ENCODE peak calls at places on chromosome 17, in seven cellular contexts. K, O, W, Q, T, J and H are unnamed samples.

GRCh38 chr17:27526603-27527002 is 70.4 kb downstream of the KSR1 start:
- DNase-seq in K (no peak), O (peak), W (no peak), Q (no peak), T (peak), J (peak), H (peak)

GRCh38 chr17:51815097-51815496 is 343.4 kb downstream of the CA10 start:
- DNase-seq in K (no peak), O (no peak), W (no peak), Q (no peak), T (no peak), J (no peak), H (no peak)

GRCh38 chr17:56440391-56440790 is 153.1 kb upstream of the NOG start:
- DNase-seq in K (no peak), O (no peak), W (peak), Q (no peak), T (peak), J (no peak), H (no peak)

GRCh38 chr17:933168-934083 is 46.1 kb downstream of the NXN start:
- DNase-seq in K (peak), O (no peak), W (peak), Q (peak), T (peak), J (no peak), H (no peak)

GRCh38 chr17:44397479-44398440 is 8.3 kb upstream of the ITGA2B start:
- DNase-seq in K (no peak), O (no peak), W (no peak), Q (no peak), T (peak), J (no peak), H (no peak)

GRCh38 chr17:43755389-43755875 is 3.2 kb downstream of the SOST start:
- DNase-seq in K (no peak), O (no peak), W (no peak), Q (no peak), T (peak), J (no peak), H (peak)

GRCh38 chr17:79212150-79213087 is 137.8 kb downstream of the ENGASE start:
- DNase-seq in K (no peak), O (no peak), W (no peak), Q (no peak), T (no peak), J (no peak), H (no peak)

GRCh38 chr17:78174332-78174869 is 6.0 kb downstream of the SYNGR2 start:
- DNase-seq in K (no peak), O (peak), W (peak), Q (no peak), T (no peak), J (peak), H (no peak)

GRCh38 chr17:37438141-37438540 is 31.5 kb downstream of the TADA2A start:
- DNase-seq in K (no peak), O (no peak), W (no peak), Q (no peak), T (no peak), J (no peak), H (no peak)

GRCh38 chr17:4679652-4680051 is 24.3 kb downstream of the PELP1 start:
- DNase-seq in K (peak), O (no peak), W (peak), Q (peak), T (peak), J (no peak), H (no peak)

GRCh38 chr17:33369876-33370275 is 76.8 kb upstream of the ASIC2 start:
- DNase-seq in K (no peak), O (no peak), W (no peak), Q (no peak), T (no peak), J (no peak), H (no peak)

GRCh38 chr17:37702605-37703004 is 42.3 kb downstream of the HNF1B start:
- DNase-seq in K (peak), O (no peak), W (peak), Q (peak), T (peak), J (peak), H (no peak)

GRCh38 chr17:78387982-78388941 is 9.8 kb downstream of the PGS1 start:
- DNase-seq in K (no peak), O (peak), W (no peak), Q (no peak), T (peak), J (no peak), H (no peak)

GRCh38 chr17:81466564-81467472 is 45.8 kb downstream of the ACTG1 start:
- DNase-seq in K (no peak), O (no peak), W (no peak), Q (no peak), T (no peak), J (no peak), H (no peak)

GRCh38 chr17:31074772-31075538 is 19.8 kb upstream of the NF1 start:
- DNase-seq in K (no peak), O (no peak), W (peak), Q (peak), T (peak), J (no peak), H (no peak)

GRCh38 chr17:45020354-45021138 is 30.9 kb downstream of the DCAKD start:
- DNase-seq in K (no peak), O (peak), W (no peak), Q (no peak), T (peak), J (peak), H (peak)

GRCh38 chr17:7477392-7478275 is 1.8 kb downstream of the ZBTB4 start:
- DNase-seq in K (peak), O (peak), W (no peak), Q (no peak), T (peak), J (peak), H (no peak)

GRCh38 chr17:63120406-63120805 is 154.4 kb downstream of the TANC2 start:
- DNase-seq in K (no peak), O (no peak), W (peak), Q (no peak), T (peak), J (no peak), H (no peak)

GRCh38 chr17:57676543-57676942 is 68.6 kb downstream of the CCDC182 start:
- DNase-seq in K (no peak), O (no peak), W (no peak), Q (no peak), T (no peak), J (peak), H (no peak)

GRCh38 chr17:47970725-47971511 is at the start of gene CDK5RAP3:
- DNase-seq in K (peak), O (peak), W (peak), Q (peak), T (peak), J (peak), H (peak)

GRCh38 chr17:2697611-2698162 is 13.9 kb downstream of the CLUH start:
- DNase-seq in K (no peak), O (no peak), W (no peak), Q (no peak), T (no peak), J (no peak), H (peak)

GRCh38 chr17:4998027-4998665 is 396 bp downstream of the KIF1C start:
- DNase-seq in K (no peak), O (peak), W (no peak), Q (peak), T (peak), J (peak), H (no peak)

GRCh38 chr17:53191878-53192277 is 630.8 kb upstream of the KIF2B start:
- DNase-seq in K (no peak), O (no peak), W (no peak), Q (no peak), T (no peak), J (no peak), H (no peak)
- TF ChIP-seq CTCF in K (no peak), O (no peak), W (no peak), Q (no peak), T (no peak), J (no peak), H (no peak)

GRCh38 chr17:9006175-9006767 is 15.0 kb upstream of the NTN1 start:
- DNase-seq in K (no peak), O (no peak), W (no peak), Q (no peak), T (no peak), J (no peak), H (no peak)

GRCh38 chr17:9009737-9010136 is 11.6 kb upstream of the NTN1 start:
- DNase-seq in K (no peak), O (no peak), W (peak), Q (no peak), T (no peak), J (no peak), H (no peak)

GRCh38 chr17:9004961-9005285 is 16.4 kb upstream of the NTN1 start:
- DNase-seq in K (no peak), O (no peak), W (no peak), Q (no peak), T (no peak), J (no peak), H (no peak)

GRCh38 chr17:9009096-9009495 is 12.2 kb upstream of the NTN1 start:
- DNase-seq in K (no peak), O (no peak), W (no peak), Q (no peak), T (no peak), J (no peak), H (no peak)

DNA sequence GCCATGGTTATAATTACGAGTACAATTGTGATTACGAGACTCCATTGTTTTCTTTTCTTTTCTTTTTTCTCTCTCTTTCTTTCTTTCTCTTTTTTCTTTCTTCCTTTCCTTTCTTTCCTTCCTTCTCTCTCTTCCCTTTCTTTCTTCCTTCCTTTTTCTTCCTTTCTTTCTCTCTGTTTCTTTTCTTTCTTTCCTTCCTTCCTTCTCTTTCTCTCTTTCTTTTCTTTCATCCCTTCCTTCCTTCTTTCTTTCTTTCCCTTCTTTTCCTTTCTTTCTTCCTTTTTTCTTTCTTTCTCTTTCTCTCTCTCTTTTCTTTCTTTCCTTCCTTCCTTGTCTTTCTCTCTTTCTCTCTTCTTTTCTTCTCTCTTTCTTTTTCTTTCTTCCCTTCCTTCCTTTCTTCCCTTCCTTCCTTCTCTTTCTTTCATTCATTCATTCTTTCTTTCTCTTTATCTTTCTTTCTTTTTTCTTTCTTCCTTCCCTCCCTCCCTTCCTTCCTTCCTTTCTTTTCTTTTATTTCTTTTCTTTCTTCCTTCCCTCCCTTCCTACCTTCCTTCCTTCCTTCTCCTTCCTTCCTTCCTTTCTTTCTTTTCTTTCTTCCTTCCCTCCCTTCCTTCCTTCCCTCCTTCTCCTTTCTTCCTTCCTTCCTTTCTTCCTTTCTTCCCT is 14.1 kb upstream of the NTN1 start:
- DNase-seq in K (no peak), O (no peak), W (no peak), Q (no peak), T (no peak), J (no peak), H (no peak)
- TF ChIP-seq CTCF in K (no peak), O (no peak), W (no peak), Q (no peak), T (no peak), J (no peak), H (no peak)

GRCh38 chr17:39246274-39246673 is 20.5 kb upstream of the STAC2 start:
- DNase-seq in K (no peak), O (no peak), W (no peak), Q (no peak), T (no peak), J (no peak), H (no peak)
- TF ChIP-seq CTCF in K (peak), O (no peak), W (no peak), Q (peak), T (peak), J (no peak), H (no peak)

GRCh38 chr17:65589321-65589720 is 27.9 kb upstream of the AXIN2 start:
- DNase-seq in K (no peak), O (no peak), W (no peak), Q (no peak), T (peak), J (no peak), H (no peak)
- TF ChIP-seq CTCF in K (no peak), O (no peak), W (no peak), Q (no peak), T (no peak), J (no peak), H (no peak)

GRCh38 chr17:18166894-18167293 is 16.7 kb upstream of the ALKBH5 start:
- DNase-seq in K (no peak), O (no peak), W (no peak), Q (no peak), T (no peak), J (no peak), H (no peak)
- TF ChIP-seq CTCF in K (no peak), O (no peak), W (no peak), Q (no peak), T (peak), J (no peak), H (no peak)

DNA sequence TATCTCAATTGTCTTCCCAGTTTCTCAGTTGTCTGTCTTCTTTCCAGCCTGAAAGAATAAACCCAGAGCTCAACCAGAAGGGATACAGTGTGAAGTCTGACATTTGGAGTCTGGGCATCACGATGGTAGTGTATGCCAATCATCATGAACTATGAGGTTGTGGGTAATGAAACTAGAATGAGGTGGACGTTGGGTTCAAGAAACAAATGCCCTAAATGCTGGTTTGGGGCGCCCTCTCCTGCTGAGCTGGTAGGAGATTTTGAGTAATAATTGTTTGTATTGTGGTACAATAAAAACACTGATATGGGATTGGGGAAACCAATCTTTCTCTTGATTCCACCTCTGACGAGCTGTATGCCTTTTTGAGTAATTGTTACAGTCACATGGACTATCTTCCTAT is 110.4 kb downstream of the MAP2K6 start:
- DNase-seq in K (no peak), O (no peak), W (no peak), Q (no peak), T (peak), J (no peak), H (no peak)
- TF ChIP-seq CTCF in K (no peak), O (no peak), W (no peak), Q (peak), T (peak), J (no peak), H (no peak)

GRCh38 chr17:16534236-16534635 is 34.8 kb downstream of the ZNF287 start:
- DNase-seq in K (no peak), O (no peak), W (no peak), Q (no peak), T (no peak), J (no peak), H (no peak)

DNA sequence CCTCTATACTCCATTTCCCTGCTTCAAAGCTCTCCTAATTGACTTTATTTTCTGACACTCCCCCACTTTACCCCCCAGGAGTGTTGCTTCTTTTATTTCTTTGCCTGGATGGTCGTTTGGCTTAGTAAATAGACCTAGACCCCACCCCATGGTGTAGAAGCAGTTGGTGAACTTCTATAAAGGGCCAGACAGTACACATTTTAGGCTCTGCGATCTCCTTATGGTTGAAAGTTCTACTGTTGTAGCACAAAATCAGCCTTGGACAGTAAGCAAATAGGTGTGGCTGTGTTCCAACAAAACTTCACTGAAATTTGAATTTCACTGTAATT is 31.9 kb downstream of the ZNF287 start:
- DNase-seq in K (no peak), O (no peak), W (no peak), Q (no peak), T (no peak), J (no peak), H (no peak)
- TF ChIP-seq CTCF in K (no peak), O (no peak), W (no peak), Q (no peak), T (no peak), J (no peak), H (no peak)

GRCh38 chr17:29278692-29279091 is 15.3 kb downstream of the NUFIP2 start:
- DNase-seq in K (no peak), O (no peak), W (no peak), Q (no peak), T (no peak), J (no peak), H (no peak)

GRCh38 chr17:29279397-29280070 is 14.4 kb downstream of the NUFIP2 start:
- DNase-seq in K (no peak), O (no peak), W (no peak), Q (no peak), T (no peak), J (no peak), H (no peak)

DNA sequence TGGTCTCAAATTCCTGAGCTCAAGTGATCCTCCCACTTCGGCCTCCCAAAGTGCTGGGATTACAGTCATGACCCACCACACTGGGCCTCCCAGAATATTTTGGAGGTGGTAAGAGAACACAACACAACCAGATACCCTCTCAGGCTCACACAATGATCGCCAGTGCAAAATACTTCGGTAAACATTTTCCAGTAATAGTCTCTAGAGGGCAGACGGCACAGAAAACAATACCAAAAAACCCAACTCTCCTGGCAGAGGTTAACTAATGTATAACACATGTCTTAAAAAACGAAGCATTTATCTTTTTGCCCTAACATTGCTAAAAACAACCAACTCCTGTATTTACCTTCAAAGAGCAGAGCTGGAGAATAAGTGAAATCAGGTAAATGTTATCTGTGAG is 10.5 kb downstream of the NUFIP2 start:
- DNase-seq in K (no peak), O (no peak), W (no peak), Q (no peak), T (no peak), J (no peak), H (no peak)
- TF ChIP-seq CTCF in K (no peak), O (no peak), W (no peak), Q (peak), T (peak), J (no peak), H (no peak)

GRCh38 chr17:73586153-73586906 is 57.9 kb downstream of the SDK2 start:
- DNase-seq in K (no peak), O (no peak), W (no peak), Q (no peak), T (no peak), J (no peak), H (no peak)

GRCh38 chr17:73586921-73587680 is 57.1 kb downstream of the SDK2 start:
- DNase-seq in K (no peak), O (peak), W (no peak), Q (peak), T (no peak), J (peak), H (no peak)

GRCh38 chr17:73584987-73585386 is 59.3 kb downstream of the SDK2 start:
- DNase-seq in K (no peak), O (no peak), W (no peak), Q (no peak), T (no peak), J (no peak), H (no peak)

GRCh38 chr17:73584049-73584448 is 60.2 kb downstream of the SDK2 start:
- DNase-seq in K (no peak), O (no peak), W (no peak), Q (no peak), T (no peak), J (no peak), H (no peak)

GRCh38 chr17:73585583-73585982 is 58.7 kb downstream of the SDK2 start:
- DNase-seq in K (no peak), O (no peak), W (no peak), Q (no peak), T (peak), J (no peak), H (no peak)
- TF ChIP-seq CTCF in K (no peak), O (no peak), W (no peak), Q (no peak), T (peak), J (no peak), H (no peak)